ENCODE peak calls at places on chromosomes 11 and 22, in six cellular contexts. H is psoas muscle; R is lower lobe of right lung; E is naive thymus-derived CD4-positive, alpha-beta T cell; F is neural progenitor cell; D is upper lobe of right lung. I is an unnamed sample. For H3K36me3 and H3K9me3, the result is how much of the 10 kb centered on the place peaks cover.

GRCh38 chr11:130295657-130296056 is 19.1 kb downstream of the ZBTB44 start:
- DNase-seq in F (peak), H (no peak), D (no peak), R (no peak), E (no peak), I (no peak)

GRCh38 chr11:119188887-119189286 is 3.6 kb downstream of the NHERF4 start:
- DNase-seq in R (peak), D (no peak), F (no peak), E (no peak), H (no peak), I (no peak)

GRCh38 chr11:41849250-41849649 is 389.8 kb upstream of the LRRC4C start:
- DNase-seq in H (no peak), R (no peak), D (no peak), E (no peak), F (no peak), I (no peak)

GRCh38 chr22:48796295-48797015 is 1031.2 kb downstream of the BRD1 start:
- DNase-seq in F (peak), H (no peak), E (no peak), D (no peak), R (no peak), I (no peak)

GRCh38 chr11:123517559-123518364 is 87.7 kb downstream of the GRAMD1B start:
- DNase-seq in D (no peak), F (no peak), R (no peak), H (no peak), E (no peak), I (no peak)

GRCh38 chr11:95863486-95864140 is 60.3 kb downstream of the MTMR2 start:
- DNase-seq in H (no peak), E (no peak), D (no peak), R (no peak), F (no peak), I (no peak)

GRCh38 chr22:20130739-20131592 is 638 bp upstream of the ZDHHC8 start:
- DNase-seq in R (peak), F (peak), E (peak), H (peak), D (peak), I (peak)

GRCh38 chr11:19453893-19454292 is 213.1 kb upstream of the E2F8 start:
- DNase-seq in E (no peak), D (no peak), H (peak), F (no peak), R (no peak), I (no peak)

GRCh38 chr11:125756050-125756449 is 10.0 kb downstream of the PATE1 start:
- DNase-seq in R (peak), E (no peak), D (peak), H (no peak), F (no peak), I (no peak)

GRCh38 chr11:104968856-104969776 is 742 bp upstream of the CASP4 start:
- DNase-seq in R (peak), H (peak), E (no peak), F (peak), D (peak), I (peak)

GRCh38 chr11:69298778-69299461 is 5.0 kb downstream of the MYEOV start:
- DNase-seq in D (peak), H (no peak), R (no peak), E (no peak), F (no peak), I (no peak)

GRCh38 chr11:17538731-17539130 is 5.5 kb downstream of the USH1C start:
- DNase-seq in D (no peak), E (no peak), R (no peak), H (peak), F (no peak), I (no peak)

GRCh38 chr22:31973739-31974138 is 29.4 kb downstream of the YWHAH start:
- DNase-seq in R (no peak), E (no peak), H (no peak), D (no peak), F (no peak), I (no peak)

DNA sequence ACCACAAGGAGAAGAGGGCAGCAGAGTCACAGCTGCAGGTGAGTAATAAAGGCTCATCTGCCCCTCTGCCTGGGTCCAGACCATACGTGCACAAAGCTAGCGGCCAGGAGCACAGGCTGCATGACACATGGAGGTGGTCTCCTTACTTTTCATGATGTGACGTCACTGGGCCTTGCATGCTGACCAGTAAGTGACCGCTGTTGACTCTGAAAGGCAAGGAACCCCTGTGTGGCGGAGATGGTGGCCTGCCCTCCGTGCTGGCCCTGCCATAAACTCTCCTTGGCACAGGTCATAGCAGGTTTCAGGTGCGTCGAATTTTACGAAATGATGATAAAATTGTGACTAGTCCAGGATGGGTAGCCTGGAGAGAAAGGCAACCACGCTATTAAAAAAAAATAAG is 7.6 kb upstream of the PARVG start:
- DNase-seq in R (no peak), F (no peak), E (no peak), D (no peak), H (peak), I (no peak)
- H3K27ac ChIP-seq in R (peak), F (no peak), E (no peak), D (peak), H (no peak), I (no peak)

GRCh38 chr11:1288426-1289151 is 20.8 kb downstream of the TOLLIP start:
- DNase-seq in H (peak), D (peak), R (peak), E (no peak), F (no peak), I (no peak)

GRCh38 chr11:1291295-1292017 is 18.0 kb downstream of the TOLLIP start:
- DNase-seq in D (peak), H (peak), F (no peak), R (peak), E (peak), I (peak)

GRCh38 chr11:1292018-1292643 is 17.3 kb downstream of the TOLLIP start:
- DNase-seq in D (no peak), F (no peak), H (no peak), E (no peak), R (no peak), I (peak)

GRCh38 chr11:1289211-1289935 is 20.1 kb downstream of the TOLLIP start:
- DNase-seq in E (no peak), R (peak), F (no peak), D (peak), H (peak), I (peak)

DNA sequence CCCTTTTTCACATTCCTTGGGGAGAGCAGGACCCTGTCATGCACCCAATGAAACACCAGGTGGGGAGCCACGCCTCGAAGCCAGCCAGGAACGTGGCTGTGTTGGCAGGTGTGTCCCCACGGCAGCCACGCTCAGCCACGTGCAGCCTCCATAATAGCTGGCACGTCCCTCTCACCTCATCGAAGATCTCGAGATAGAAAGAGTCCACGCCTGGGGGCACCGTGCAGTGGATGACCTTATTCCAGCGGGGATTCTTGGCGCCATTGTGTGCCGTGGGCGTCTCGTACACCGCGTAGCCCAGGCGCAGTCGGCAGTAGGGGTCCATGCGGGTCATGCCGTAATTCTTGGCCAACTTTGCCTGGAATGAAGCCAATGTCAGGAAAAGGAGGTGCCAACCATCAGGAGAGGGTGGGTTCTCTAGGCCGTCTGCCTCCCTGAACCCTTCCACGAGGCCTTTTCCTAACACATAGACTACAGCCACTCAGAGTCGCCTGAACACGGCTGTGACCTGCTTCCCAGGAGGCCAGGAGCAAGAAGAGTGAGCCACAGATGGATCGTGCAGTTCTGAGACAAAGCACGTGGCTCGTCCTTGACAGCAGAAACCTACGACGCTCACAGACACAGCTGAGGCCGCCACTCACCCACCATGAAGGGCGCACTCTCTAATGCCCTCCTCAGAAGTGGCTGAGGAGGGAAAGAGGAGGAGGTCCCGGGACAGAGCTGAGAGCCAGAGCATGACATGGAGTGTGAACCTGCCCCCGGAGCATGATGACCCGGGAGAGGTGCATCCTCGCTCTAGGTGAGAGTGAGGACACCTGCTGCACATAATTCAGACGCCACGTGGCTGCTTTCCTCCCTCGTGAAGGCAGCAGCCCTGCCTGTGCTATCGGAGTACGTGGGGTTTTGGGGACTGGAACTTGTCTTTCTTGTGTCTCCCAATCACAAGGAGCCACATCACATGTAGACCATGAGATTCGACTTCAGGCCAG is 19.1 kb downstream of the TOLLIP start:
- DNase-seq in H (peak), D (peak), F (no peak), E (no peak), R (peak), I (peak)
- H3K36me3 ChIP-seq in H (half or more), D (half or more), F (under half), E (under half), R (half or more), I (half or more)

GRCh38 chr22:35186492-35186891 is 70.8 kb upstream of the HMGXB4 start:
- DNase-seq in F (no peak), D (no peak), R (no peak), E (no peak), H (no peak), I (no peak)
- H3K9me3 ChIP-seq in F (under half), D (under half), R (under half), E (under half), H (under half), I (under half)

DNA sequence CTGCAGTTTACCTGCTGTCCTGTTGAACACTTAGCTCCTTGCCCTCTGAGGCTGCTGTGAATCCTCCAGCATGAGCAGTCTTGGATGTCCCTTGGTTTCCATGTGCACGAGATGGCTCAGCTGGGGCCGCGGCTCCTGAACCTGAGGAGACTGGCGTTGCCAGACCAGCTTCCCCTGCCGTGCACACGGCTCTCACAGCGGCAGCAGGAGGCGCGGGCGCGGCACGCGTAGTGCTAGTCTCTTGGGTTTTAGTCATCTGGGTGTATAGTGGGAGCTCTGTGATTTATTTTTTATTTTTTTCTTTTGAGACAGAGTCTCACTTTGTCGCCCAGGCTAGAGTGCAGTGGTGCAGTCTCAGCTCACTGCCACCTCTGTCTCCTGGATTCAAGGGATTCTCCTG is 54.8 kb downstream of the MUC6 start:
- DNase-seq in R (no peak), F (no peak), H (no peak), E (no peak), D (no peak), I (no peak)
- H3K27ac ChIP-seq in R (no peak), F (no peak), H (no peak), E (no peak), D (no peak), I (no peak)

GRCh38 chr11:44555031-44555800 is 10.2 kb upstream of the CD82 start:
- DNase-seq in H (no peak), R (no peak), F (no peak), E (no peak), D (no peak), I (no peak)

GRCh38 chr11:44556735-44557409 is 8.6 kb upstream of the CD82 start:
- DNase-seq in D (no peak), F (peak), E (peak), H (peak), R (peak), I (peak)

GRCh38 chr11:44559207-44559943 is 6.1 kb upstream of the CD82 start:
- DNase-seq in R (no peak), F (peak), E (no peak), H (no peak), D (no peak), I (no peak)

GRCh38 chr11:44561275-44561781 is 4.1 kb upstream of the CD82 start:
- DNase-seq in H (no peak), D (no peak), E (no peak), F (no peak), R (no peak), I (no peak)

GRCh38 chr11:44557464-44557863 is 8.0 kb upstream of the CD82 start:
- DNase-seq in H (no peak), E (no peak), R (no peak), D (no peak), F (no peak), I (no peak)
- H3K36me3 ChIP-seq in H (under half), E (under half), R (under half), D (under half), F (under half), I (under half)

GRCh38 chr22:47194476-47195155 is 432.2 kb downstream of the TBC1D22A start:
- DNase-seq in R (peak), D (peak), E (no peak), H (no peak), F (no peak), I (no peak)

GRCh38 chr22:47191630-47192105 is 429.2 kb downstream of the TBC1D22A start:
- DNase-seq in R (no peak), D (no peak), E (no peak), F (no peak), H (no peak), I (no peak)

GRCh38 chr22:47192106-47192650 is 429.7 kb downstream of the TBC1D22A start:
- DNase-seq in R (peak), H (peak), E (no peak), F (no peak), D (peak), I (peak)

GRCh38 chr22:47193606-47194316 is 431.3 kb downstream of the TBC1D22A start:
- DNase-seq in H (peak), F (no peak), R (peak), E (no peak), D (peak), I (peak)

GRCh38 chr22:47192651-47193437 is 430.4 kb downstream of the TBC1D22A start:
- DNase-seq in H (peak), R (peak), E (no peak), F (no peak), D (peak), I (peak)
- H3K9me3 ChIP-seq in H (under half), R (under half), E (under half), F (under half), D (under half), I (under half)